ENCODE peak calls at places on chromosome 2, in ten cellular contexts. One of them, this sample, is unnamed.

GRCh38 chr2:136032192-136032591 is 46.8 kb upstream of the DARS1 start:
- DNase-seq in foreskin fibroblast: no peak
- DNase-seq in stimulated activated CD8-positive, alpha-beta memory T cell treated with anti-CD3 and anti-CD28 coated beads, Interleukin-4, amount 100 ng/mL, for 1 hour: no peak
- DNase-seq in MCF 10A: no peak
- DNase-seq in EL: no peak
- DNase-seq in CD8-positive, alpha-beta memory T cell: no peak
- DNase-seq in small intestine: no peak
- DNase-seq in substantia nigra: no peak
- DNase-seq in chondrocyte: no peak
- DNase-seq in GM13977: no peak
- DNase-seq in this sample: no peak

GRCh38 chr2:192162392-192163042 is 32.2 kb downstream of the TMEFF2 start:
- DNase-seq in foreskin fibroblast: peak; percentile 54
- DNase-seq in stimulated activated CD8-positive, alpha-beta memory T cell treated with anti-CD3 and anti-CD28 coated beads, Interleukin-4, amount 100 ng/mL, for 1 hour: peak; percentile 31
- DNase-seq in MCF 10A: peak; percentile 76
- DNase-seq in EL: peak; percentile 69
- DNase-seq in CD8-positive, alpha-beta memory T cell: peak; percentile 63
- DNase-seq in small intestine: peak; percentile 60
- DNase-seq in substantia nigra: no peak
- DNase-seq in chondrocyte: no peak
- DNase-seq in GM13977: peak; percentile 4
- DNase-seq in this sample: no peak

GRCh38 chr2:238136820-238137537 is 1.5 kb upstream of the KLHL30 start:
- DNase-seq in foreskin fibroblast: peak; percentile 87
- DNase-seq in stimulated activated CD8-positive, alpha-beta memory T cell treated with anti-CD3 and anti-CD28 coated beads, Interleukin-4, amount 100 ng/mL, for 1 hour: no peak
- DNase-seq in MCF 10A: peak; percentile 77
- DNase-seq in EL: peak; percentile 67
- DNase-seq in CD8-positive, alpha-beta memory T cell: no peak
- DNase-seq in small intestine: peak; percentile 46
- DNase-seq in substantia nigra: no peak
- DNase-seq in chondrocyte: peak; percentile 87
- DNase-seq in GM13977: no peak
- DNase-seq in this sample: no peak

GRCh38 chr2:177625744-177626655 is 233.4 kb downstream of the AGPS start:
- DNase-seq in foreskin fibroblast: no peak
- DNase-seq in stimulated activated CD8-positive, alpha-beta memory T cell treated with anti-CD3 and anti-CD28 coated beads, Interleukin-4, amount 100 ng/mL, for 1 hour: no peak
- DNase-seq in MCF 10A: no peak
- DNase-seq in EL: no peak
- DNase-seq in CD8-positive, alpha-beta memory T cell: no peak
- DNase-seq in small intestine: no peak
- DNase-seq in substantia nigra: no peak
- DNase-seq in chondrocyte: no peak
- DNase-seq in GM13977: no peak
- DNase-seq in this sample: no peak

GRCh38 chr2:226514895-226515294 is 284.7 kb downstream of the IRS1 start:
- DNase-seq in foreskin fibroblast: peak; percentile 12
- DNase-seq in stimulated activated CD8-positive, alpha-beta memory T cell treated with anti-CD3 and anti-CD28 coated beads, Interleukin-4, amount 100 ng/mL, for 1 hour: no peak
- DNase-seq in MCF 10A: peak; percentile 55
- DNase-seq in EL: peak; percentile 46
- DNase-seq in CD8-positive, alpha-beta memory T cell: no peak
- DNase-seq in small intestine: no peak
- DNase-seq in substantia nigra: no peak
- DNase-seq in chondrocyte: no peak
- DNase-seq in GM13977: no peak
- DNase-seq in this sample: no peak

GRCh38 chr2:134304726-134305509 is 51.0 kb downstream of the MGAT5 start:
- DNase-seq in foreskin fibroblast: no peak
- DNase-seq in stimulated activated CD8-positive, alpha-beta memory T cell treated with anti-CD3 and anti-CD28 coated beads, Interleukin-4, amount 100 ng/mL, for 1 hour: no peak
- DNase-seq in MCF 10A: no peak
- DNase-seq in EL: no peak
- DNase-seq in CD8-positive, alpha-beta memory T cell: no peak
- DNase-seq in small intestine: peak; percentile 32
- DNase-seq in substantia nigra: no peak
- DNase-seq in chondrocyte: no peak
- DNase-seq in GM13977: no peak
- DNase-seq in this sample: no peak

GRCh38 chr2:144198116-144198515 is 321.8 kb downstream of the ZEB2 start:
- DNase-seq in foreskin fibroblast: no peak
- DNase-seq in stimulated activated CD8-positive, alpha-beta memory T cell treated with anti-CD3 and anti-CD28 coated beads, Interleukin-4, amount 100 ng/mL, for 1 hour: no peak
- DNase-seq in MCF 10A: peak; percentile 29
- DNase-seq in EL: peak; percentile 72
- DNase-seq in CD8-positive, alpha-beta memory T cell: no peak
- DNase-seq in small intestine: peak; percentile 80
- DNase-seq in substantia nigra: no peak
- DNase-seq in chondrocyte: no peak
- DNase-seq in GM13977: no peak
- DNase-seq in this sample: no peak

GRCh38 chr2:200360364-200360763 is 53.9 kb downstream of the SPATS2L start:
- DNase-seq in foreskin fibroblast: no peak
- DNase-seq in stimulated activated CD8-positive, alpha-beta memory T cell treated with anti-CD3 and anti-CD28 coated beads, Interleukin-4, amount 100 ng/mL, for 1 hour: no peak
- DNase-seq in MCF 10A: no peak
- DNase-seq in EL: no peak
- DNase-seq in CD8-positive, alpha-beta memory T cell: no peak
- DNase-seq in small intestine: no peak
- DNase-seq in substantia nigra: no peak
- DNase-seq in chondrocyte: no peak
- DNase-seq in GM13977: no peak
- DNase-seq in this sample: no peak

GRCh38 chr2:151156943-151157705 is 104.5 kb downstream of the RBM43 start:
- DNase-seq in foreskin fibroblast: peak; percentile 44
- DNase-seq in stimulated activated CD8-positive, alpha-beta memory T cell treated with anti-CD3 and anti-CD28 coated beads, Interleukin-4, amount 100 ng/mL, for 1 hour: no peak
- DNase-seq in MCF 10A: no peak
- DNase-seq in EL: peak; percentile 27
- DNase-seq in CD8-positive, alpha-beta memory T cell: no peak
- DNase-seq in small intestine: no peak
- DNase-seq in substantia nigra: no peak
- DNase-seq in chondrocyte: no peak
- DNase-seq in GM13977: no peak
- DNase-seq in this sample: no peak

GRCh38 chr2:28166956-28167355 is 225.7 kb upstream of the FOSL2 start:
- DNase-seq in foreskin fibroblast: peak; percentile 26
- DNase-seq in stimulated activated CD8-positive, alpha-beta memory T cell treated with anti-CD3 and anti-CD28 coated beads, Interleukin-4, amount 100 ng/mL, for 1 hour: no peak
- DNase-seq in MCF 10A: peak; percentile 27
- DNase-seq in EL: peak; percentile 66
- DNase-seq in CD8-positive, alpha-beta memory T cell: no peak
- DNase-seq in small intestine: no peak
- DNase-seq in substantia nigra: no peak
- DNase-seq in chondrocyte: no peak
- DNase-seq in GM13977: no peak
- DNase-seq in this sample: no peak

GRCh38 chr2:105294844-105295481 is 34.6 kb downstream of the TGFBRAP1 start:
- DNase-seq in foreskin fibroblast: peak; percentile 41
- DNase-seq in stimulated activated CD8-positive, alpha-beta memory T cell treated with anti-CD3 and anti-CD28 coated beads, Interleukin-4, amount 100 ng/mL, for 1 hour: no peak
- DNase-seq in MCF 10A: peak; percentile 60
- DNase-seq in EL: peak; percentile 64
- DNase-seq in CD8-positive, alpha-beta memory T cell: no peak
- DNase-seq in small intestine: peak; percentile 32
- DNase-seq in substantia nigra: peak; percentile 56
- DNase-seq in chondrocyte: no peak
- DNase-seq in GM13977: peak; percentile 45
- DNase-seq in this sample: no peak

GRCh38 chr2:237864940-237865622 is 5.7 kb downstream of the RAMP1 start:
- DNase-seq in foreskin fibroblast: no peak
- DNase-seq in stimulated activated CD8-positive, alpha-beta memory T cell treated with anti-CD3 and anti-CD28 coated beads, Interleukin-4, amount 100 ng/mL, for 1 hour: no peak
- DNase-seq in MCF 10A: peak; percentile 86
- DNase-seq in EL: peak; percentile 73
- DNase-seq in CD8-positive, alpha-beta memory T cell: no peak
- DNase-seq in small intestine: peak; percentile 70
- DNase-seq in substantia nigra: no peak
- DNase-seq in chondrocyte: no peak
- DNase-seq in GM13977: no peak
- DNase-seq in this sample: no peak

GRCh38 chr2:225768741-225769140 is 369.2 kb downstream of the NYAP2 start:
- DNase-seq in foreskin fibroblast: no peak
- DNase-seq in stimulated activated CD8-positive, alpha-beta memory T cell treated with anti-CD3 and anti-CD28 coated beads, Interleukin-4, amount 100 ng/mL, for 1 hour: no peak
- DNase-seq in MCF 10A: no peak
- DNase-seq in EL: no peak
- DNase-seq in CD8-positive, alpha-beta memory T cell: no peak
- DNase-seq in small intestine: no peak
- DNase-seq in substantia nigra: no peak
- DNase-seq in chondrocyte: no peak
- DNase-seq in GM13977: no peak
- DNase-seq in this sample: no peak

GRCh38 chr2:112483047-112483473 is 1.1 kb downstream of the TTL start:
- DNase-seq in foreskin fibroblast: peak; percentile 74
- DNase-seq in stimulated activated CD8-positive, alpha-beta memory T cell treated with anti-CD3 and anti-CD28 coated beads, Interleukin-4, amount 100 ng/mL, for 1 hour: no peak
- DNase-seq in MCF 10A: peak; percentile 50
- DNase-seq in EL: peak; percentile 81
- DNase-seq in CD8-positive, alpha-beta memory T cell: no peak
- DNase-seq in small intestine: peak; percentile 45
- DNase-seq in substantia nigra: no peak
- DNase-seq in chondrocyte: no peak
- DNase-seq in GM13977: peak; percentile 50
- DNase-seq in this sample: no peak

GRCh38 chr2:191218292-191218898 is 26.8 kb upstream of the MYO1B start:
- DNase-seq in foreskin fibroblast: no peak
- DNase-seq in stimulated activated CD8-positive, alpha-beta memory T cell treated with anti-CD3 and anti-CD28 coated beads, Interleukin-4, amount 100 ng/mL, for 1 hour: no peak
- DNase-seq in MCF 10A: peak; percentile 87
- DNase-seq in EL: peak; percentile 77
- DNase-seq in CD8-positive, alpha-beta memory T cell: peak; percentile 56
- DNase-seq in small intestine: peak; percentile 42
- DNase-seq in substantia nigra: peak; percentile 1
- DNase-seq in chondrocyte: no peak
- DNase-seq in GM13977: peak; percentile 16
- DNase-seq in this sample: no peak

GRCh38 chr2:77025714-77026113 is 496.5 kb downstream of the LRRTM4 start:
- DNase-seq in foreskin fibroblast: no peak
- DNase-seq in stimulated activated CD8-positive, alpha-beta memory T cell treated with anti-CD3 and anti-CD28 coated beads, Interleukin-4, amount 100 ng/mL, for 1 hour: no peak
- DNase-seq in MCF 10A: no peak
- DNase-seq in EL: no peak
- DNase-seq in CD8-positive, alpha-beta memory T cell: no peak
- DNase-seq in small intestine: no peak
- DNase-seq in substantia nigra: no peak
- DNase-seq in chondrocyte: no peak
- DNase-seq in GM13977: no peak
- DNase-seq in this sample: no peak

GRCh38 chr2:54331095-54331835 is 75.2 kb upstream of the TSPYL6 start:
- DNase-seq in foreskin fibroblast: no peak
- DNase-seq in stimulated activated CD8-positive, alpha-beta memory T cell treated with anti-CD3 and anti-CD28 coated beads, Interleukin-4, amount 100 ng/mL, for 1 hour: no peak
- DNase-seq in MCF 10A: no peak
- DNase-seq in EL: no peak
- DNase-seq in CD8-positive, alpha-beta memory T cell: no peak
- DNase-seq in small intestine: no peak
- DNase-seq in substantia nigra: no peak
- DNase-seq in chondrocyte: no peak
- DNase-seq in GM13977: peak; percentile 14
- DNase-seq in this sample: no peak

GRCh38 chr2:42376758-42377157 is 15.7 kb upstream of the COX7A2L start:
- DNase-seq in foreskin fibroblast: no peak
- DNase-seq in stimulated activated CD8-positive, alpha-beta memory T cell treated with anti-CD3 and anti-CD28 coated beads, Interleukin-4, amount 100 ng/mL, for 1 hour: no peak
- DNase-seq in MCF 10A: no peak
- DNase-seq in EL: no peak
- DNase-seq in CD8-positive, alpha-beta memory T cell: no peak
- DNase-seq in small intestine: no peak
- DNase-seq in substantia nigra: no peak
- DNase-seq in chondrocyte: no peak
- DNase-seq in GM13977: no peak
- DNase-seq in this sample: no peak

GRCh38 chr2:219476605-219477578 is 21.8 kb upstream of the GMPPA start:
- DNase-seq in foreskin fibroblast: no peak
- DNase-seq in stimulated activated CD8-positive, alpha-beta memory T cell treated with anti-CD3 and anti-CD28 coated beads, Interleukin-4, amount 100 ng/mL, for 1 hour: no peak
- DNase-seq in MCF 10A: no peak
- DNase-seq in EL: no peak
- DNase-seq in CD8-positive, alpha-beta memory T cell: no peak
- DNase-seq in small intestine: no peak
- DNase-seq in substantia nigra: no peak
- DNase-seq in chondrocyte: no peak
- DNase-seq in GM13977: no peak
- DNase-seq in this sample: no peak

GRCh38 chr2:79437416-79438281 is 75.2 kb upstream of the CTNNA2 start:
- DNase-seq in foreskin fibroblast: no peak
- DNase-seq in stimulated activated CD8-positive, alpha-beta memory T cell treated with anti-CD3 and anti-CD28 coated beads, Interleukin-4, amount 100 ng/mL, for 1 hour: no peak
- DNase-seq in MCF 10A: peak; percentile 0
- DNase-seq in EL: no peak
- DNase-seq in CD8-positive, alpha-beta memory T cell: no peak
- DNase-seq in small intestine: peak; percentile 59
- DNase-seq in substantia nigra: no peak
- DNase-seq in chondrocyte: no peak
- DNase-seq in GM13977: no peak
- DNase-seq in this sample: no peak

GRCh38 chr2:239608723-239609122 is 207.9 kb upstream of the HDAC4 start:
- DNase-seq in foreskin fibroblast: no peak
- DNase-seq in stimulated activated CD8-positive, alpha-beta memory T cell treated with anti-CD3 and anti-CD28 coated beads, Interleukin-4, amount 100 ng/mL, for 1 hour: no peak
- DNase-seq in MCF 10A: no peak
- DNase-seq in EL: no peak
- DNase-seq in CD8-positive, alpha-beta memory T cell: no peak
- DNase-seq in small intestine: no peak
- DNase-seq in substantia nigra: no peak
- DNase-seq in chondrocyte: peak; percentile 86
- DNase-seq in GM13977: no peak
- DNase-seq in this sample: peak; percentile 71

GRCh38 chr2:205721057-205721767 is 38.9 kb downstream of the NRP2 start:
- DNase-seq in foreskin fibroblast: no peak
- DNase-seq in stimulated activated CD8-positive, alpha-beta memory T cell treated with anti-CD3 and anti-CD28 coated beads, Interleukin-4, amount 100 ng/mL, for 1 hour: no peak
- DNase-seq in MCF 10A: peak; percentile 24
- DNase-seq in EL: no peak
- DNase-seq in CD8-positive, alpha-beta memory T cell: no peak
- DNase-seq in small intestine: no peak
- DNase-seq in substantia nigra: no peak
- DNase-seq in chondrocyte: no peak
- DNase-seq in GM13977: no peak
- DNase-seq in this sample: no peak

GRCh38 chr2:190649798-190650390 is 1.0 kb downstream of the NAB1 start:
- DNase-seq in foreskin fibroblast: no peak
- DNase-seq in stimulated activated CD8-positive, alpha-beta memory T cell treated with anti-CD3 and anti-CD28 coated beads, Interleukin-4, amount 100 ng/mL, for 1 hour: no peak
- DNase-seq in MCF 10A: peak; percentile 49
- DNase-seq in EL: peak; percentile 36
- DNase-seq in CD8-positive, alpha-beta memory T cell: no peak
- DNase-seq in small intestine: peak; percentile 45
- DNase-seq in substantia nigra: no peak
- DNase-seq in chondrocyte: no peak
- DNase-seq in GM13977: no peak
- DNase-seq in this sample: no peak

GRCh38 chr2:175309799-175310198 is 128.3 kb upstream of the ATP5MC3 start:
- DNase-seq in foreskin fibroblast: peak; percentile 8
- DNase-seq in stimulated activated CD8-positive, alpha-beta memory T cell treated with anti-CD3 and anti-CD28 coated beads, Interleukin-4, amount 100 ng/mL, for 1 hour: no peak
- DNase-seq in MCF 10A: peak; percentile 47
- DNase-seq in EL: peak; percentile 18
- DNase-seq in CD8-positive, alpha-beta memory T cell: no peak
- DNase-seq in small intestine: no peak
- DNase-seq in substantia nigra: no peak
- DNase-seq in chondrocyte: no peak
- DNase-seq in GM13977: peak; percentile 29
- DNase-seq in this sample: no peak

GRCh38 chr2:188201639-188202038 is 90.0 kb upstream of the GULP1 start:
- DNase-seq in foreskin fibroblast: no peak
- DNase-seq in stimulated activated CD8-positive, alpha-beta memory T cell treated with anti-CD3 and anti-CD28 coated beads, Interleukin-4, amount 100 ng/mL, for 1 hour: no peak
- DNase-seq in MCF 10A: no peak
- DNase-seq in EL: no peak
- DNase-seq in CD8-positive, alpha-beta memory T cell: no peak
- DNase-seq in small intestine: no peak
- DNase-seq in substantia nigra: no peak
- DNase-seq in chondrocyte: no peak
- DNase-seq in GM13977: no peak
- DNase-seq in this sample: no peak

GRCh38 chr2:237867465-237867864 is 8.0 kb downstream of the RAMP1 start:
- DNase-seq in foreskin fibroblast: no peak
- DNase-seq in stimulated activated CD8-positive, alpha-beta memory T cell treated with anti-CD3 and anti-CD28 coated beads, Interleukin-4, amount 100 ng/mL, for 1 hour: no peak
- DNase-seq in MCF 10A: no peak
- DNase-seq in EL: no peak
- DNase-seq in CD8-positive, alpha-beta memory T cell: no peak
- DNase-seq in small intestine: no peak
- DNase-seq in substantia nigra: no peak
- DNase-seq in chondrocyte: no peak
- DNase-seq in GM13977: no peak
- DNase-seq in this sample: peak; percentile 38

GRCh38 chr2:63591566-63592175 is 2.9 kb downstream of the MDH1 start:
- DNase-seq in foreskin fibroblast: no peak
- DNase-seq in stimulated activated CD8-positive, alpha-beta memory T cell treated with anti-CD3 and anti-CD28 coated beads, Interleukin-4, amount 100 ng/mL, for 1 hour: no peak
- DNase-seq in MCF 10A: no peak
- DNase-seq in EL: no peak
- DNase-seq in CD8-positive, alpha-beta memory T cell: no peak
- DNase-seq in small intestine: no peak
- DNase-seq in substantia nigra: no peak
- DNase-seq in chondrocyte: no peak
- DNase-seq in GM13977: no peak
- DNase-seq in this sample: no peak

GRCh38 chr2:43139996-43140621 is 86.3 kb downstream of the ZFP36L2 start:
- DNase-seq in foreskin fibroblast: peak; percentile 63
- DNase-seq in stimulated activated CD8-positive, alpha-beta memory T cell treated with anti-CD3 and anti-CD28 coated beads, Interleukin-4, amount 100 ng/mL, for 1 hour: no peak
- DNase-seq in MCF 10A: no peak
- DNase-seq in EL: no peak
- DNase-seq in CD8-positive, alpha-beta memory T cell: peak; percentile 64
- DNase-seq in small intestine: peak; percentile 61
- DNase-seq in substantia nigra: no peak
- DNase-seq in chondrocyte: peak; percentile 84
- DNase-seq in GM13977: peak; percentile 51
- DNase-seq in this sample: peak; percentile 80

This sample was measured in spleen.